ENCODE peak calls at places on chromosomes 16 and 17, in five cellular contexts. T is A549, G is gastrocnemius medialis, C is stomach, D is prostate gland. K is an unnamed sample. For H3K9me3, the result is how much of the 10 kb centered on the place peaks cover.

GRCh38 chr17:28983286-28984240 is 22.3 kb downstream of the SEZ6 start:
- DNase-seq in D (no peak), G (no peak), C (no peak), T (no peak), K (no peak)

GRCh38 chr17:39393732-39394131 is 7.7 kb downstream of the FBXL20 start:
- DNase-seq in G (no peak), T (no peak), D (no peak), C (no peak), K (no peak)

GRCh38 chr17:74760404-74761105 is 12.1 kb downstream of the NHERF1 start:
- DNase-seq in C (no peak), T (no peak), G (no peak), D (peak), K (no peak)

GRCh38 chr17:44536090-44536960 is 21.0 kb upstream of the FZD2 start:
- DNase-seq in C (no peak), G (no peak), D (no peak), T (no peak), K (no peak)

GRCh38 chr16:67283039-67283825 is 3.9 kb downstream of the PLEKHG4 start:
- DNase-seq in D (no peak), C (no peak), G (no peak), T (no peak), K (no peak)

GRCh38 chr17:21081967-21082366 is 39.2 kb upstream of the USP22 start:
- DNase-seq in T (no peak), D (no peak), G (no peak), C (no peak), K (no peak)

GRCh38 chr16:11297492-11298142 is 16.5 kb upstream of the PRM1 start:
- DNase-seq in D (peak), C (peak), T (no peak), G (peak), K (peak)

GRCh38 chr16:23380501-23380951 is 72.5 kb downstream of the COG7 start:
- DNase-seq in G (no peak), C (no peak), D (no peak), T (no peak), K (no peak)

GRCh38 chr16:85667261-85667660 is 21.5 kb downstream of the GINS2 start:
- DNase-seq in D (no peak), T (no peak), C (no peak), G (no peak), K (no peak)

GRCh38 chr17:40307691-40308289 is 1.2 kb upstream of the RARA start:
- DNase-seq in G (no peak), T (no peak), C (no peak), D (no peak), K (no peak)

GRCh38 chr16:1082952-1083675 is 10.6 kb downstream of the SSTR5 start:
- DNase-seq in G (no peak), T (no peak), D (peak), C (no peak), K (no peak)

GRCh38 chr16:31382485-31383161 is 10.5 kb upstream of the ITGAD start:
- DNase-seq in G (peak), T (peak), C (peak), D (peak), K (peak)

GRCh38 chr16:13392341-13392740 is 490.9 kb downstream of the SHISA9 start:
- DNase-seq in T (no peak), C (no peak), G (no peak), D (no peak), K (no peak)

GRCh38 chr17:31556969-31557620 is 165.6 kb downstream of the RAB11FIP4 start:
- DNase-seq in C (no peak), G (no peak), D (no peak), T (no peak), K (no peak)

GRCh38 chr16:68496689-68497088 is 42.4 kb upstream of the ZFP90 start:
- DNase-seq in T (no peak), D (no peak), G (no peak), C (no peak), K (no peak)

GRCh38 chr17:9274973-9275372 is 253.7 kb downstream of the NTN1 start:
- DNase-seq in D (no peak), G (no peak), T (no peak), C (no peak), K (no peak)

GRCh38 chr16:77213542-77214108 is 14.4 kb downstream of the SYCE1L start:
- DNase-seq in D (no peak), C (no peak), T (peak), G (no peak), K (peak)

GRCh38 chr17:82876149-82876548 is 36.3 kb upstream of the ZNF750 start:
- DNase-seq in T (no peak), C (no peak), G (peak), D (peak), K (no peak)

GRCh38 chr17:57091186-57091618 is 6.2 kb downstream of the AKAP1 start:
- DNase-seq in T (no peak), G (peak), C (peak), D (peak), K (peak)

GRCh38 chr16:58360041-58360634 is 32.1 kb upstream of the GINS3 start:
- DNase-seq in G (no peak), C (no peak), D (no peak), T (no peak), K (no peak)

GRCh38 chr17:183021-183420 is 1.6 kb upstream of the DOC2B start:
- DNase-seq in G (no peak), T (no peak), D (no peak), C (no peak), K (no peak)

GRCh38 chr16:55542459-55543082 is 23.9 kb upstream of the CAPNS2 start:
- DNase-seq in C (no peak), T (no peak), D (no peak), G (no peak), K (no peak)

GRCh38 chr16:72050769-72051464 is 3.4 kb upstream of the HP start:
- DNase-seq in T (no peak), G (peak), C (no peak), D (no peak), K (no peak)

GRCh38 chr17:55632236-55632635 is 90.4 kb downstream of the TMEM100 start:
- DNase-seq in T (no peak), C (no peak), D (no peak), G (no peak), K (no peak)

GRCh38 chr16:4404967-4405696 is 11.3 kb downstream of the CORO7 start:
- DNase-seq in G (no peak), T (no peak), D (no peak), C (no peak), K (no peak)

GRCh38 chr17:32520737-32521399 is 34.1 kb downstream of the CDK5R1 start:
- DNase-seq in T (no peak), D (no peak), C (no peak), G (no peak), K (no peak)

GRCh38 chr16:55559233-55559632 is 7.3 kb upstream of the CAPNS2 start:
- DNase-seq in T (no peak), G (no peak), C (no peak), D (peak), K (no peak)

GRCh38 chr16:11431915-11432465 is 86.7 kb downstream of the RMI2 start:
- DNase-seq in D (no peak), T (no peak), C (no peak), G (no peak), K (no peak)

GRCh38 chr16:49085689-49086088 is 195.9 kb downstream of the CBLN1 start:
- DNase-seq in G (no peak), T (no peak), C (no peak), D (no peak), K (no peak)

GRCh38 chr17:79658811-79659207 is 48.0 kb upstream of the RBFOX3 start:
- DNase-seq in G (no peak), D (peak), T (peak), C (no peak), K (peak)
- TF ChIP-seq CTCF in G (no peak), D (no peak), T (peak), C (no peak), K (no peak)

DNA sequence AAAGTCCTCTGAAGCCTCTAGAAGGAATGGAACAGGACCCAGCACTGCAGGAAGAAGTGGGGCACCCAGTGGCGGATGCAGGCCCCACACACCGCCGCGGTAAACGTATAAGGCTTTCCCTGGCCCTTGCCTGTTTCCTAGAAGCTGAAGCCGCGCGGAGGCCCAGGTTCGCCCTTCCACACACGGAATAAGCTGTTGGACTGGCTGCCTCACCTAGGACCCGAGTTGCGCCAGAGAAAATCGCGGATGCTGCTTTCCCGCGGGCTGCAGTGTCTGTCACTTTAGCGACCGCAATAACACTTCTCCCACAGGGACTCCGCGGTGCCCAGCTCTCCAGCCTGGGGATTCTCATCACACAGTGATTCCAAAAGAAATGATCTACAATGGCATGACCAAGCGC is 1736.9 kb downstream of the TP53TG3F start:
- DNase-seq in G (no peak), D (no peak), C (no peak), T (no peak), K (no peak)
- H3K9me3 ChIP-seq in G (under half), D (under half), C (under half), T (under half), K (under half)

GRCh38 chr17:1716076-1716911 is 6.1 kb upstream of the TLCD2 start:
- DNase-seq in T (peak), C (peak), D (peak), G (peak), K (peak)
- TF ChIP-seq POLR2A in T (peak), C (no peak), D (peak), G (peak), K (peak)

GRCh38 chr16:15466886-15467781 is 32.7 kb downstream of the BMERB1 start:
- DNase-seq in D (no peak), T (no peak), G (no peak), C (no peak), K (no peak)
- TF ChIP-seq CTCF in D (no peak), T (peak), G (no peak), C (peak), K (peak)

GRCh38 chr17:17819111-17819510 is 17.7 kb downstream of the SREBF1 start:
- DNase-seq in D (no peak), T (no peak), C (no peak), G (no peak), K (no peak)
- H3K9me3 ChIP-seq in D (under half), T (under half), C (under half), G (under half), K (under half)

GRCh38 chr17:6782244-6782643 is 6.2 kb downstream of the FBXO39 start:
- DNase-seq in T (no peak), G (no peak), C (no peak), D (no peak), K (no peak)

GRCh38 chr17:6779411-6779810 is 3.4 kb downstream of the FBXO39 start:
- DNase-seq in D (no peak), C (no peak), T (no peak), G (no peak), K (no peak)

GRCh38 chr17:6775871-6776405 is at the start of gene FBXO39:
- DNase-seq in C (no peak), T (no peak), D (no peak), G (no peak), K (no peak)

GRCh38 chr17:6780001-6780400 is 4.0 kb downstream of the FBXO39 start:
- DNase-seq in G (no peak), D (no peak), C (no peak), T (no peak), K (no peak)

GRCh38 chr17:6780886-6781285 is 4.9 kb downstream of the FBXO39 start:
- DNase-seq in T (no peak), C (no peak), G (no peak), D (no peak), K (no peak)
- TF ChIP-seq POLR2A in T (no peak), C (no peak), G (no peak), D (no peak), K (no peak)